ENCODE peak calls at places on chromosomes 1 and 21, in six cellular contexts. N, G, X, W, T and K are unnamed samples.
A peak's percentile ranks its signal among the peaks of the same experiment; 100 is the strongest.

GRCh38 chr1:29397981-29398380 is 161.7 kb downstream of the PTPRU start:
- DNase-seq in N (no peak), G (no peak), X (no peak), W (no peak), T (no peak), K (no peak)

GRCh38 chr1:68673771-68674170 is 176.9 kb upstream of the DEPDC1 start:
- DNase-seq in N (no peak), G (no peak), X (no peak), W (no peak), T (no peak), K (no peak)

GRCh38 chr1:14149431-14149830 is 449.1 kb upstream of the KAZN start:
- DNase-seq in N (no peak), G (no peak), X (no peak), W (no peak), T (no peak), K (no peak)

GRCh38 chr1:153655333-153655732 is 3.2 kb upstream of the SNAPIN start:
- DNase-seq in N (no peak), G (no peak), X (no peak), W (no peak), T (peak; percentile 56), K (peak; percentile 73)

GRCh38 chr1:53575141-53575947 is 116.1 kb downstream of the DMRTB1 start:
- DNase-seq in N (no peak), G (peak; percentile 29), X (no peak), W (no peak), T (no peak), K (peak; percentile 16)

GRCh38 chr1:18999287-18999852 is 42.9 kb upstream of the IFFO2 start:
- DNase-seq in N (no peak), G (no peak), X (no peak), W (peak; percentile 46), T (no peak), K (no peak)

GRCh38 chr1:210057593-210057992 is 119.6 kb downstream of the SYT14 start:
- DNase-seq in N (no peak), G (no peak), X (no peak), W (no peak), T (no peak), K (no peak)

GRCh38 chr1:167467126-167467725 is 51.1 kb downstream of the CD247 start:
- DNase-seq in N (peak; percentile 24), G (no peak), X (no peak), W (no peak), T (no peak), K (no peak)

GRCh38 chr1:92367496-92367895 is 68.6 kb downstream of the RPAP2 start:
- DNase-seq in N (no peak), G (no peak), X (no peak), W (no peak), T (no peak), K (no peak)

GRCh38 chr1:46811053-46811452 is 12.2 kb downstream of the CYP4B1 start:
- DNase-seq in N (no peak), G (no peak), X (no peak), W (no peak), T (no peak), K (no peak)

GRCh38 chr1:6373961-6374720 is 19.4 kb downstream of the ACOT7 start:
- DNase-seq in N (no peak), G (no peak), X (no peak), W (no peak), T (no peak), K (no peak)

GRCh38 chr1:161131721-161132409 is 602 bp downstream of the DEDD start:
- DNase-seq in N (no peak), G (no peak), X (no peak), W (peak; percentile 25), T (no peak), K (no peak)

GRCh38 chr1:223731076-223731770 is 18.9 kb downstream of the CAPN2 start:
- DNase-seq in N (no peak), G (peak; percentile 82), X (no peak), W (peak; percentile 71), T (no peak), K (no peak)

GRCh38 chr21:46427516-46427915 is 31.2 kb upstream of the DIP2A start:
- DNase-seq in N (no peak), G (no peak), X (no peak), W (no peak), T (no peak), K (no peak)

GRCh38 chr1:210233495-210234253 is 1.1 kb downstream of the SERTAD4 start:
- DNase-seq in N (no peak), G (peak; percentile 63), X (no peak), W (peak; percentile 74), T (no peak), K (no peak)

GRCh38 chr1:100785399-100786082 is 66.0 kb downstream of the VCAM1 start:
- DNase-seq in N (peak; percentile 84), G (no peak), X (no peak), W (peak; percentile 97), T (no peak), K (no peak)

GRCh38 chr1:182235604-182235951 is 156.0 kb downstream of the GLUL start:
- DNase-seq in N (no peak), G (no peak), X (no peak), W (no peak), T (no peak), K (no peak)

GRCh38 chr1:61403863-61404615 is 320.9 kb downstream of the TM2D1 start:
- DNase-seq in N (no peak), G (no peak), X (no peak), W (peak; percentile 36), T (no peak), K (no peak)

GRCh38 chr1:66335859-66336640 is 197.9 kb upstream of the SGIP1 start:
- DNase-seq in N (no peak), G (peak; percentile 85), X (peak; percentile 22), W (no peak), T (no peak), K (no peak)

GRCh38 chr21:45612096-45613019 is 31.2 kb upstream of the PCBP3 start:
- DNase-seq in N (no peak), G (no peak), X (no peak), W (peak; percentile 83), T (no peak), K (no peak)

GRCh38 chr1:28172690-28173150 is 3.8 kb downstream of the PTAFR start:
- DNase-seq in N (no peak), G (no peak), X (no peak), W (peak; percentile 18), T (peak; percentile 41), K (peak; percentile 37)

GRCh38 chr1:152109231-152109997 is 5.8 kb downstream of the TCHH start:
- DNase-seq in N (no peak), G (no peak), X (no peak), W (no peak), T (no peak), K (peak; percentile 38)
- H3K4me3 ChIP-seq in N (no peak overlapping the region), G (no peak overlapping the region), X (peak overlapping the region; percentile 49), W (peak overlapping the region; percentile 56), T (no peak overlapping the region), K (peak overlapping the region; percentile 42)

GRCh38 chr1:165354739-165355138 is 1.8 kb downstream of the LMX1A start:
- DNase-seq in N (no peak), G (no peak), X (no peak), W (no peak), T (no peak), K (no peak)

GRCh38 chr1:165356876-165357275 is 361 bp upstream of the LMX1A start:
- DNase-seq in N (no peak), G (no peak), X (no peak), W (no peak), T (no peak), K (no peak)

GRCh38 chr1:165353731-165354671 is 2.5 kb downstream of the LMX1A start:
- DNase-seq in N (no peak), G (no peak), X (no peak), W (no peak), T (no peak), K (no peak)

GRCh38 chr1:165355977-165356811 is at the start of gene LMX1A:
- DNase-seq in N (no peak), G (no peak), X (no peak), W (no peak), T (no peak), K (no peak)

GRCh38 chr1:165355221-165355976 is 1.1 kb downstream of the LMX1A start:
- DNase-seq in N (no peak), G (no peak), X (no peak), W (no peak), T (no peak), K (no peak)
- H3K27me3 ChIP-seq in N (peaks cover 85% of the 10 kb centered on the region), G (no peaks in the 10 kb centered on the region), X (peaks cover 53% of the 10 kb centered on the region), W (peaks cover 82% of the 10 kb centered on the region), T (no peaks in the 10 kb centered on the region), K (peaks cover 4% of the 10 kb centered on the region)

GRCh38 chr21:41659791-41660560 is 106.9 kb downstream of the RIPK4 start:
- DNase-seq in N (no peak), G (peak; percentile 95), X (no peak), W (no peak), T (peak; percentile 29), K (no peak)
- H3K4me3 ChIP-seq in N (no peak overlapping the region), G (no peak overlapping the region), X (no peak overlapping the region), W (no peak overlapping the region), T (no peak overlapping the region), K (no peak overlapping the region)

GRCh38 chr1:10906866-10907519 is 105.5 kb upstream of the TARDBP start:
- DNase-seq in N (no peak), G (no peak), X (no peak), W (no peak), T (no peak), K (no peak)
- H3K27me3 ChIP-seq in N (no peaks in the 10 kb centered on the region), G (no peaks in the 10 kb centered on the region), X (no peaks in the 10 kb centered on the region), W (no peaks in the 10 kb centered on the region), T (peaks cover 58% of the 10 kb centered on the region), K (no peaks in the 10 kb centered on the region)

GRCh38 chr1:36951761-36952160 is 82.6 kb downstream of the GRIK3 start:
- DNase-seq in N (no peak), G (no peak), X (no peak), W (no peak), T (no peak), K (no peak)
- H3K4me3 ChIP-seq in N (no peak overlapping the region), G (no peak overlapping the region), X (no peak overlapping the region), W (no peak overlapping the region), T (no peak overlapping the region), K (no peak overlapping the region)